ENCODE peak calls at places on chromosome 11, in eight cellular contexts. Q is neural progenitor cell, X is adrenal gland, R is cardiac fibroblast, Y is astrocyte of the cerebellum, O is foreskin fibroblast, P is Panc1, E is A549. S is an unnamed sample.

GRCh38 chr11:111913997-111914396 is 1.5 kb downstream of the HSPB2 start:
- DNase-seq in Q (no peak), Y (no peak), O (no peak), E (no peak), R (peak; percentile 88), P (no peak), X (peak; percentile 59), S (no peak)

GRCh38 chr11:87445002-87445401 is 407.3 kb downstream of the TMEM135 start:
- DNase-seq in R (no peak), Y (peak; percentile 6), Q (no peak), O (peak; percentile 57), X (no peak), P (no peak), E (no peak), S (no peak)

GRCh38 chr11:373716-374551 is 4.6 kb downstream of the B4GALNT4 start:
- DNase-seq in Q (no peak), X (no peak), E (no peak), R (no peak), O (no peak), P (no peak), Y (no peak), S (no peak)

GRCh38 chr11:20355221-20356219 is 8.0 kb upstream of the HTATIP2 start:
- DNase-seq in Y (peak; percentile 27), P (no peak), E (peak; percentile 63), R (peak; percentile 62), Q (peak; percentile 63), X (peak; percentile 54), O (peak; percentile 56), S (no peak)

GRCh38 chr11:4826425-4826824 is 5.3 kb downstream of the OR51F2 start:
- DNase-seq in Y (peak; percentile 37), O (no peak), Q (peak; percentile 4), R (peak; percentile 27), X (no peak), P (no peak), E (no peak), S (no peak)

GRCh38 chr11:24833598-24833997 is 336.7 kb downstream of the LUZP2 start:
- DNase-seq in E (no peak), P (no peak), Y (no peak), O (no peak), Q (no peak), X (no peak), R (no peak), S (no peak)

GRCh38 chr11:82939456-82939855 is 37.9 kb downstream of the DDIAS start:
- DNase-seq in E (no peak), O (no peak), X (no peak), P (no peak), Y (no peak), R (no peak), Q (no peak), S (no peak)

GRCh38 chr11:13376838-13377237 is 86.2 kb downstream of the BTBD10 start:
- DNase-seq in E (no peak), P (no peak), X (no peak), Q (no peak), R (no peak), O (no peak), Y (no peak), S (no peak)

GRCh38 chr11:35214792-35215193 is 75.8 kb downstream of the CD44 start:
- DNase-seq in P (peak; percentile 47), Y (peak; percentile 98), E (peak; percentile 46), Q (peak; percentile 34), R (peak; percentile 80), X (no peak), O (peak; percentile 92), S (peak; percentile 88)

GRCh38 chr11:46522682-46523281 is 71.0 kb downstream of the AMBRA1 start:
- DNase-seq in E (no peak), R (no peak), O (no peak), X (no peak), Q (no peak), P (no peak), Y (no peak), S (no peak)

GRCh38 chr11:46520971-46521745 is 72.7 kb downstream of the AMBRA1 start:
- DNase-seq in Y (peak; percentile 68), E (no peak), X (no peak), R (peak; percentile 60), O (peak; percentile 41), P (no peak), Q (no peak), S (no peak)

GRCh38 chr11:46523290-46523689 is 70.5 kb downstream of the AMBRA1 start:
- DNase-seq in O (no peak), P (no peak), Y (no peak), E (no peak), Q (no peak), X (no peak), R (no peak), S (no peak)

GRCh38 chr11:46524201-46524600 is 69.6 kb downstream of the AMBRA1 start:
- DNase-seq in X (no peak), O (no peak), Y (no peak), Q (no peak), R (no peak), P (no peak), E (no peak), S (no peak)

DNA sequence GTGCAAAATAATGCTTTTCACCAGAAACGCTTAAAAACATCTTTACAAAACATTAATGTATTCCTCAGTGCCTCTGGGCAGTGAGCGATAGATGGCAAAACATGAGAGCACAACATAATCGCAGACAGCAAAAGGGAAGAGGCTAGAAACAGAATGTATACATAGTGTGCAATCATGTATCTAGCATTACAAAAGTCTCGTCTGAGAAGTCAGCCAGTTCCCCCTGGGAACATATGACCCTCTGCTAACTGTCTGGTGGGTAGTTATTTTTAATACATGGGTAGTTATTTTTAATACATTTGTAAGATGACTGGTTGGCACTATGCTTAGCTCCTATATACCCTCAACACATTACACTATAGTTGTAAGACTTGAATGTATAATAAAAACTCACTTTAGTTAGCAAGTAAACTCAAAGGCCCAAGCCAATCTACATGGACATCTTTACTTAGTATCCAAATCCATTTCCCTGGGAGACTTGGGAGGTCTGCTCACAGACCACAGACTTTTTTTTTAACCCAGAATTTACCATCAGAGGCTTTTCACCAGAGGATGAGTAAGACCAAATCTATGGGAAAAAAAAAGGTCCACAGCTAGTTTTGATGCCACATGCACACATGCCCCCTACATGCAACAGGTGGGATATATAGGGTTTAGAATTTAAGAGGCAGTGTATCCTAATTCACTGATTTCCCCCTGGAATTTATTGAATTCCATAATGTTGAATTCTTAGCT is 71.7 kb downstream of the AMBRA1 start:
- DNase-seq in O (no peak), X (no peak), E (peak; percentile 20), Y (peak; percentile 63), R (peak; percentile 8), P (no peak), Q (no peak), S (no peak)
- TF ChIP-seq CTCF in O (peak; percentile 21), X (no peak), E (no peak), Y (peak; percentile 51), R (peak; percentile 39), P (peak; percentile 29), Q (peak; percentile 45), S (peak; percentile 30)

DNA sequence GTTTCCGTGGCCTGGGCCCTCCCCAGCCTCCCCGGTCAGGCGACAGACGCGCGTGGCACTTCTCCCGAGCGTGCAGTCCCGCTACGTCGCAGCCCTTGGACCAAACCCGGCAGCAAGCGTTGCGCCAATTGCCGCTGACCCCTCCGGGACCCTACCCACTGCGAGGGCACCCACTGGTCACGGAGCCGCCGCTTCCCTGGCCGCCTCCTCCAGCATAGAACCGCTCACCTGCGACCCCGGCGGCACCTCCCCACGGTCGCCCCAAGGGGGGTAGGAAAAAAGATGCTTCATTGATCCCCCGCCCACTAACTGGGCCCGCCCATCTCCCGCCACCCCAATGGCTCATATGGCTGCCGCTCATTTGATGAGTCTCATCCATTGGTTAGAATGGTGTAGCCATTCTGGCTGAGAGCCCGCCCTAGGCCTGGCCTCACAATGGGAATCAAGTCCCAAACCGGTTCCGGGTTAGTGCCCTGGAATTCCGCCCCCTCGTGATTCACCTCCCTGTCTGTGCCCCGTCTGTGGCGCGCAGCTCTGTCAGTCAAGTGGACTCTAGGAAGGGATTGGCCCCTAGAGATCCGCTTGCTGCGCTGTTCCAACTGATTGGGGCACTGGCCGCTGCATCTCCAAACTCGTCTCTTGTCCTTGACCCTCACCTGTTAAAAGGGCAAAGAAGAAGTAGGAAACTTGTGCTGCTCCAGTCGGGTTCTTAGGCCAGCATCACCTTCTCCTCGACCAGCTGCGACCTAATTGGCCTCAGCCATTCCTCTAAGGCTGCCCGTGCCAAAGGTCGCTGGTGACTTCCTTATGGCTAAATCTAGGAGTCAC is at the start of gene MSANTD4:
- DNase-seq in Y (peak; percentile 99), R (peak; percentile 100), E (peak; percentile 98), Q (peak; percentile 99), X (peak; percentile 100), P (peak; percentile 99), O (peak; percentile 99), S (peak; percentile 98)
- H3K4me3 ChIP-seq in Y (peak within 1 kb of the TSS; percentile 76), R (peak within 1 kb of the TSS; percentile 84), E (peak within 1 kb of the TSS; percentile 72), Q (peak within 1 kb of the TSS; percentile 92), X (peak within 1 kb of the TSS; percentile 39), P (peak within 1 kb of the TSS; percentile 77), O (peak within 1 kb of the TSS; percentile 63), S (peak within 1 kb of the TSS; percentile 95)

DNA sequence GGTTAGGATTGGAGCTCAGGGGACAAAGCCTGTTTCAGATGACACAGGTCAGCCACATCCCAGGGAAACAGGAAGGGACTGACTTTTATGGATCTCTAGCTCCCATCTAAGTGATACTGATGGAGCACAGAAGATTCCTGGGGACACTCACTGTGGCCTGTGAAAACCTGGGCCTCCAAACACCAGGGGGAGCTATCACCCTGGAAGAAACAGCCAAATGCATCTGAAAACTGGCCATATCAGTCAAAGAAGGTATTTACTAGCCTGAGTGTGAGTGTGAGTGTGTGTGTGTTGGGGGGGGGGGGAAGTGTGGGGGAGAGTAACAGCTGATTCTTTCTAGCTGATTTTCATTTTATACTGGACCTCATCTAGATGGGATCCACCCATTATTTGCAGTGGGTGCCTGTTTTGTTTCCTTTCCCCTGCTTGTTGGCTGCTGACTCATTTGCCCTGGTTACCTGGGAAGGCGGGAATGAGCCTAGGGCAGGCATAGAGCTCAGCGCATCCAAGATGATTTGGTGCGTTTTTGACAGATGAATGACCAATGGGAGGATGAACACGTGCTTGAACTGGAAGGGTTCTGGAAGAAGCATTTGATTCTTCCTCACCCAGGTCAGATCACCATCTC is 284.0 kb downstream of the KIRREL3 start:
- DNase-seq in E (peak; percentile 40), O (no peak), R (peak; percentile 22), Y (peak; percentile 19), X (peak; percentile 53), Q (peak; percentile 61), P (peak; percentile 18), S (no peak)
- TF ChIP-seq CTCF in E (peak; percentile 42), O (peak; percentile 58), R (peak; percentile 51), Y (peak; percentile 73), X (peak; percentile 55), Q (peak; percentile 70), P (peak; percentile 80), S (peak; percentile 66)

DNA sequence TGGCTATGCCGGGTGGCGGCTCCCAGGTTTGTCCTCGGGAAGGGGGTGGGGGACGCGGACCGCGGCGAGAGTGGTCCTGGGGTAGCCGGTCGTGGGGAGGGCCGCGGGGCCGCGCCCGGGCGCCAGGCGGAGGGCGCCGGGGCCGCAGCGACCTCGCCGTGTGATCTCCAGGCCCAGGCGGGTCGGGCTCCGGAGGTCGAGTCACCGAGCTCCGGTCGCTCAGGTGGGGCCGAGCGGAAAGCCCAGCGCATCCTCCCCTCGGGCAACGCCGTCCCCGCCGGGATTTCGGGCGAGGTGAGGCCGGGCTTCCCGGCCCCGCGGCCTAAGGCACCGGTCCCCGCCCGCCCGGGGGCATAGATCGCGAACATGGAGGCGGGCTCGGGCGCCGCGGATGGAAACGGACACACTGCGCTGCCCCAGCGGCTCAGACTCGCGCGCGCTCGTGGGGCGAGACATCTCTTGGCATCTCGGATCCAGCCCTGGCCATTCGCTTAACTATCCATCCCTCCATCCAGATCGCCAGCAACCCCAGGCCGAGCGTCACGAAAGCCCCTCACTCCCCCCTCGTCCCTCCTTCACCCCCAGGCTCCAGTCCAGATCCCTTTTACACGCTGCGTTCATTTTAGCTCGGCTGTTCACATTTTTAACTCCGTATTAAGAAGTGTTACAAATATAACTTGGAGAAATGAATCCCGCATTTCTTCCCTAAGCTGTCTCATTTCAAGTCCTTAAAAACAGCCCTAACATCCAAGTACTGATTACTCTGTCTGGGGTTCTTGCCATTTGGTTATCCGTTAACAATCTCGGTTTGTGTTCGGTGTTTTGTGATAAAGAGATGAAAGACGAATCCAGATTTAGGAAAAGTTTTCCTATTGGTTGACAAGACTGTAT is 460 bp downstream of the ZC3H12C start:
- DNase-seq in E (peak; percentile 59), Q (peak; percentile 67), X (peak; percentile 68), Y (peak; percentile 48), P (no peak), O (no peak), R (peak; percentile 80), S (no peak)
- H3K4me3 ChIP-seq in E (peak overlapping the region; percentile 60), Q (peak overlapping the region; percentile 83), X (peak overlapping the region; percentile 72), Y (peak overlapping the region; percentile 69), P (peak overlapping the region; percentile 62), O (peak overlapping the region; percentile 78), R (peak overlapping the region; percentile 71), S (peak overlapping the region; percentile 50)